ENCODE peak calls at places on chromosomes 5 and 9, in ten cellular contexts. L, Y, Z, X, I, K, E, A, D and C are unnamed samples.

GRCh38 chr5:54936201-54936600 is 49.2 kb downstream of the ESM1 start:
- DNase-seq in L (no peak), Y (no peak), Z (no peak), X (no peak), I (no peak), K (no peak), E (no peak), A (no peak), D (no peak), C (no peak)

GRCh38 chr5:151107738-151108520 is 27.1 kb upstream of the TNIP1 start:
- DNase-seq in L (no peak), Y (peak; percentile 86), Z (no peak), X (no peak), I (peak; percentile 71), K (peak; percentile 58), E (no peak), A (no peak), D (no peak), C (no peak)

GRCh38 chr5:98004463-98004862 is 769.0 kb upstream of the RGMB start:
- DNase-seq in L (no peak), Y (no peak), Z (no peak), X (no peak), I (no peak), K (no peak), E (no peak), A (no peak), D (no peak), C (no peak)

GRCh38 chr9:81474125-81474524 is 215.2 kb downstream of the TLE1 start:
- DNase-seq in L (no peak), Y (no peak), Z (no peak), X (no peak), I (no peak), K (no peak), E (no peak), A (no peak), D (no peak), C (no peak)

GRCh38 chr5:110612778-110613396 is 113.6 kb downstream of the TMEM232 start:
- DNase-seq in L (no peak), Y (no peak), Z (no peak), X (no peak), I (no peak), K (no peak), E (peak; percentile 70), A (no peak), D (no peak), C (no peak)

GRCh38 chr9:133935328-133936040 is 56.6 kb downstream of the VAV2 start:
- DNase-seq in L (peak; percentile 89), Y (no peak), Z (no peak), X (no peak), I (peak; percentile 90), K (peak; percentile 70), E (no peak), A (peak; percentile 33), D (no peak), C (no peak)

GRCh38 chr5:546376-546908 is 22.2 kb upstream of the SLC9A3 start:
- DNase-seq in L (no peak), Y (peak; percentile 67), Z (no peak), X (no peak), I (no peak), K (no peak), E (no peak), A (no peak), D (no peak), C (no peak)

GRCh38 chr5:177220576-177220975 is 82.9 kb downstream of the RAB24 start:
- DNase-seq in L (no peak), Y (no peak), Z (no peak), X (no peak), I (no peak), K (no peak), E (no peak), A (no peak), D (no peak), C (no peak)

GRCh38 chr5:141524604-141525597 is 36.0 kb downstream of the PCDHGC5 start:
- DNase-seq in L (peak; percentile 90), Y (peak; percentile 90), Z (peak; percentile 52), X (peak; percentile 38), I (peak; percentile 98), K (peak; percentile 97), E (peak; percentile 100), A (peak; percentile 90), D (peak; percentile 55), C (no peak)

GRCh38 chr9:22379272-22379671 is 67.4 kb upstream of the DMRTA1 start:
- DNase-seq in L (no peak), Y (no peak), Z (no peak), X (no peak), I (no peak), K (no peak), E (no peak), A (peak; percentile 98), D (no peak), C (no peak)

GRCh38 chr5:173618927-173619519 is 2.6 kb upstream of the BOD1 start:
- DNase-seq in L (no peak), Y (no peak), Z (peak; percentile 60), X (peak; percentile 22), I (peak; percentile 68), K (peak; percentile 58), E (peak; percentile 64), A (peak; percentile 67), D (no peak), C (peak; percentile 8)

GRCh38 chr5:134092875-134093274 is 21.6 kb upstream of the TCF7 start:
- DNase-seq in L (no peak), Y (no peak), Z (no peak), X (no peak), I (no peak), K (peak; percentile 22), E (no peak), A (peak; percentile 98), D (no peak), C (no peak)